ENCODE peak calls at places on chromosomes 13 and 19, in six cellular contexts. One of them, this sample, is unnamed.

GRCh38 chr19:54186934-54187381 is 2.4 kb downstream of the MBOAT7 start:
- DNase-seq in suprapubic skin: no peak
- DNase-seq in transverse colon: peak
- DNase-seq in lower leg skin: no peak
- DNase-seq in Peyer's patch: no peak
- DNase-seq in upper lobe of left lung: no peak
- DNase-seq in this sample: no peak

GRCh38 chr19:27736225-27736624 is 1476.7 kb downstream of the UQCRFS1 start:
- DNase-seq in suprapubic skin: no peak
- DNase-seq in transverse colon: no peak
- DNase-seq in lower leg skin: no peak
- DNase-seq in Peyer's patch: no peak
- DNase-seq in upper lobe of left lung: no peak
- DNase-seq in this sample: no peak

GRCh38 chr13:24112791-24113190 is 47.7 kb upstream of the SPATA13 start:
- DNase-seq in suprapubic skin: no peak
- DNase-seq in transverse colon: no peak
- DNase-seq in lower leg skin: no peak
- DNase-seq in Peyer's patch: no peak
- DNase-seq in upper lobe of left lung: no peak
- DNase-seq in this sample: no peak

GRCh38 chr19:11034449-11035213 is 54.6 kb upstream of the LDLR start:
- DNase-seq in suprapubic skin: no peak
- DNase-seq in transverse colon: no peak
- DNase-seq in lower leg skin: no peak
- DNase-seq in Peyer's patch: no peak
- DNase-seq in upper lobe of left lung: no peak
- DNase-seq in this sample: no peak

GRCh38 chr13:42014119-42014518 is 34.3 kb upstream of the DGKH start:
- DNase-seq in suprapubic skin: no peak
- DNase-seq in transverse colon: no peak
- DNase-seq in lower leg skin: no peak
- DNase-seq in Peyer's patch: no peak
- DNase-seq in upper lobe of left lung: no peak
- DNase-seq in this sample: no peak

GRCh38 chr19:46678110-46678732 is 17.2 kb upstream of the DACT3 start:
- DNase-seq in suprapubic skin: no peak
- DNase-seq in transverse colon: no peak
- DNase-seq in lower leg skin: no peak
- DNase-seq in Peyer's patch: peak
- DNase-seq in upper lobe of left lung: no peak
- DNase-seq in this sample: no peak

GRCh38 chr19:22623841-22624221 is 10.3 kb upstream of the ZNF492 start:
- DNase-seq in suprapubic skin: peak
- DNase-seq in transverse colon: no peak
- DNase-seq in lower leg skin: no peak
- DNase-seq in Peyer's patch: no peak
- DNase-seq in upper lobe of left lung: peak
- DNase-seq in this sample: peak

GRCh38 chr13:31835932-31836331 is 96.6 kb downstream of the RXFP2 start:
- DNase-seq in suprapubic skin: no peak
- DNase-seq in transverse colon: no peak
- DNase-seq in lower leg skin: no peak
- DNase-seq in Peyer's patch: no peak
- DNase-seq in upper lobe of left lung: no peak
- DNase-seq in this sample: no peak

GRCh38 chr19:39465956-39466747 is 14.5 kb upstream of the TIMM50 start:
- DNase-seq in suprapubic skin: no peak
- DNase-seq in transverse colon: no peak
- DNase-seq in lower leg skin: no peak
- DNase-seq in Peyer's patch: no peak
- DNase-seq in upper lobe of left lung: no peak
- DNase-seq in this sample: no peak
- TF ChIP-seq CTCF in suprapubic skin: no peak
- TF ChIP-seq CTCF in transverse colon: no peak
- TF ChIP-seq CTCF in lower leg skin: no peak
- TF ChIP-seq CTCF in Peyer's patch: no peak
- TF ChIP-seq CTCF in upper lobe of left lung: no peak
- TF ChIP-seq CTCF in this sample: no peak

DNA sequence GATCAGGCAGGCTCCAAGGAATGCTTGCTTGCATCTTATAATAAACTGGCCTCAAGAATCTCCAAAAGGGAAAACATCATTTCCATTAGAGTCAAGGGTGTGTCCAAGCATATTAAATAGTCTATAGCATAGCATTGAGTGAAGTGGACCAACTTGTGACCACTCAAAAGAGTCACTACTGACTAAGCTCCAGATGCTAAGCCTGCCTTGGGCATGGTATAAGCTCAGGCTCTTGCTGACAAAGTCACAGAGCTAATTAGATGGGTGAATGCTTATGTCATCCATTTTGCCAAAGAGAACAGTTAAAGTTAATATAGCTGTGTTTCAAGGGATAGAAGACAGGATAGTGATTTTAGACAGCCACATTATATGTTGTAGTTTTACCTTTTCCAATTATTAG is 216.1 kb downstream of the DNAJC15 start:
- DNase-seq in suprapubic skin: no peak
- DNase-seq in transverse colon: no peak
- DNase-seq in lower leg skin: no peak
- DNase-seq in Peyer's patch: no peak
- DNase-seq in upper lobe of left lung: no peak
- DNase-seq in this sample: no peak
- TF ChIP-seq POLR2A in suprapubic skin: no peak
- TF ChIP-seq POLR2A in transverse colon: no peak
- TF ChIP-seq POLR2A in lower leg skin: no peak
- TF ChIP-seq POLR2A in Peyer's patch: no peak
- TF ChIP-seq POLR2A in upper lobe of left lung: no peak
- TF ChIP-seq POLR2A in this sample: no peak

GRCh38 chr13:101941095-101941777 is 460.6 kb downstream of the FGF14 start:
- DNase-seq in suprapubic skin: no peak
- DNase-seq in transverse colon: no peak
- DNase-seq in lower leg skin: no peak
- DNase-seq in Peyer's patch: no peak
- DNase-seq in upper lobe of left lung: no peak
- DNase-seq in this sample: peak

GRCh38 chr13:101939370-101939769 is 462.5 kb downstream of the FGF14 start:
- DNase-seq in suprapubic skin: no peak
- DNase-seq in transverse colon: no peak
- DNase-seq in lower leg skin: no peak
- DNase-seq in Peyer's patch: no peak
- DNase-seq in upper lobe of left lung: no peak
- DNase-seq in this sample: no peak

GRCh38 chr13:101945435-101945834 is 456.4 kb downstream of the FGF14 start:
- DNase-seq in suprapubic skin: no peak
- DNase-seq in transverse colon: no peak
- DNase-seq in lower leg skin: no peak
- DNase-seq in Peyer's patch: no peak
- DNase-seq in upper lobe of left lung: no peak
- DNase-seq in this sample: no peak

GRCh38 chr13:101942038-101942437 is 459.8 kb downstream of the FGF14 start:
- DNase-seq in suprapubic skin: no peak
- DNase-seq in transverse colon: peak
- DNase-seq in lower leg skin: peak
- DNase-seq in Peyer's patch: no peak
- DNase-seq in upper lobe of left lung: no peak
- DNase-seq in this sample: no peak

GRCh38 chr13:101942535-101943157 is 459.2 kb downstream of the FGF14 start:
- DNase-seq in suprapubic skin: no peak
- DNase-seq in transverse colon: no peak
- DNase-seq in lower leg skin: no peak
- DNase-seq in Peyer's patch: no peak
- DNase-seq in upper lobe of left lung: no peak
- DNase-seq in this sample: no peak
- TF ChIP-seq CTCF in suprapubic skin: no peak
- TF ChIP-seq CTCF in transverse colon: no peak
- TF ChIP-seq CTCF in lower leg skin: no peak
- TF ChIP-seq CTCF in Peyer's patch: no peak
- TF ChIP-seq CTCF in upper lobe of left lung: no peak
- TF ChIP-seq CTCF in this sample: no peak

GRCh38 chr19:48810151-48810550 is 678 bp downstream of the BCAT2 start:
- DNase-seq in suprapubic skin: no peak
- DNase-seq in transverse colon: no peak
- DNase-seq in lower leg skin: no peak
- DNase-seq in Peyer's patch: no peak
- DNase-seq in upper lobe of left lung: no peak
- DNase-seq in this sample: no peak

GRCh38 chr19:48814895-48815294 is 4.1 kb upstream of the BCAT2 start:
- DNase-seq in suprapubic skin: no peak
- DNase-seq in transverse colon: no peak
- DNase-seq in lower leg skin: no peak
- DNase-seq in Peyer's patch: no peak
- DNase-seq in upper lobe of left lung: no peak
- DNase-seq in this sample: no peak

GRCh38 chr19:48813123-48813911 is 2.5 kb upstream of the BCAT2 start:
- DNase-seq in suprapubic skin: no peak
- DNase-seq in transverse colon: no peak
- DNase-seq in lower leg skin: no peak
- DNase-seq in Peyer's patch: no peak
- DNase-seq in upper lobe of left lung: no peak
- DNase-seq in this sample: no peak

GRCh38 chr19:48815870-48816501 is 5.2 kb upstream of the BCAT2 start:
- DNase-seq in suprapubic skin: no peak
- DNase-seq in transverse colon: no peak
- DNase-seq in lower leg skin: no peak
- DNase-seq in Peyer's patch: no peak
- DNase-seq in upper lobe of left lung: peak
- DNase-seq in this sample: no peak

DNA sequence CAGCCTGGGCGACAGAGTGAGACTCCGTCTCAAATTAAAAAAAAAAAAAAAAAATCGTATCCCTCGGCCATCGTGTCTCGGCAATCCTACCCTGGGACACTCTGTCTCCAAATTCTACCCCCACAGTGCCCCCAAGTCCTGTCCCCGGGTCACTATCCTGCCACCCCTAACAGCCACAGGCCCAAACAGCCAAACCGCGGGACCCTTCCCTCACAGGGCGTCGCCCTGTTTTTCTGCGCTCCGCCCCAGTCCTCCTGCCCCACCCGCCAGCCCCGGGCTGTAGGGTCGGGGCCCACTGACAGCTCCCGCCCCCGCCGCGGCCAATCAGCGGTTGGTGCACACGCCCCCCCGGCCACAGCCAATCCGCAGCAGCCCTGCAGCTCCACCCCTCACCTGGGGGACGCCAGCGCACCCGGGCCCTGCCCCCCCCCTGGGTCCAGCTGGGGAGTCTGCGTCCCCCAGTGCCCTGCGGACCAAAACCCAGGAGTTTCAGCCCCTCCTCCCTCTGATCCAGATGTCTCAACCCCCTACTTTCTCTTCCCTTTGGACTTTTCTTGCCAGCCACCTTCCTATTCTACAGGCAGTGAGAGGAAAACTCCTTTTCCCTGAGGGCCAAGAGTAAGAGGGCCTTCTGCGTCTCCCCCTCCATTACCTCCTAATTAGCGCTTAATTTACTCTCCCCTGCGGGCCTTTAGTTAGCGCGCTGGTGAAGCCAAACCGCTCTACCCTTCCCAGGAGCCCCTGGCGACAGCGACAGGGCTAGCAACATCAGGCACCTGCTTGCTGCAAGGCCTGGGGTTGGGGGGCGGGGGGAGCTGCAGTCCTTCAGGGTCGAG is 1.5 kb upstream of the BCAT2 start:
- DNase-seq in suprapubic skin: peak
- DNase-seq in transverse colon: peak
- DNase-seq in lower leg skin: peak
- DNase-seq in Peyer's patch: peak
- DNase-seq in upper lobe of left lung: peak
- DNase-seq in this sample: peak
- TF ChIP-seq POLR2A in suprapubic skin: peak
- TF ChIP-seq POLR2A in transverse colon: peak
- TF ChIP-seq POLR2A in lower leg skin: no peak
- TF ChIP-seq POLR2A in Peyer's patch: no peak
- TF ChIP-seq POLR2A in upper lobe of left lung: peak
- TF ChIP-seq POLR2A in this sample: peak

GRCh38 chr19:38644719-38645118 is 2.7 kb upstream of the ACTN4 start:
- DNase-seq in suprapubic skin: no peak
- DNase-seq in transverse colon: peak
- DNase-seq in lower leg skin: no peak
- DNase-seq in Peyer's patch: no peak
- DNase-seq in upper lobe of left lung: no peak
- DNase-seq in this sample: no peak

GRCh38 chr19:38638461-38638860 is 9.0 kb upstream of the ACTN4 start:
- DNase-seq in suprapubic skin: no peak
- DNase-seq in transverse colon: no peak
- DNase-seq in lower leg skin: no peak
- DNase-seq in Peyer's patch: no peak
- DNase-seq in upper lobe of left lung: no peak
- DNase-seq in this sample: no peak

GRCh38 chr19:38639679-38640078 is 7.8 kb upstream of the ACTN4 start:
- DNase-seq in suprapubic skin: no peak
- DNase-seq in transverse colon: no peak
- DNase-seq in lower leg skin: no peak
- DNase-seq in Peyer's patch: no peak
- DNase-seq in upper lobe of left lung: no peak
- DNase-seq in this sample: no peak

GRCh38 chr19:38642176-38642575 is 5.3 kb upstream of the ACTN4 start:
- DNase-seq in suprapubic skin: no peak
- DNase-seq in transverse colon: no peak
- DNase-seq in lower leg skin: no peak
- DNase-seq in Peyer's patch: no peak
- DNase-seq in upper lobe of left lung: no peak
- DNase-seq in this sample: no peak

DNA sequence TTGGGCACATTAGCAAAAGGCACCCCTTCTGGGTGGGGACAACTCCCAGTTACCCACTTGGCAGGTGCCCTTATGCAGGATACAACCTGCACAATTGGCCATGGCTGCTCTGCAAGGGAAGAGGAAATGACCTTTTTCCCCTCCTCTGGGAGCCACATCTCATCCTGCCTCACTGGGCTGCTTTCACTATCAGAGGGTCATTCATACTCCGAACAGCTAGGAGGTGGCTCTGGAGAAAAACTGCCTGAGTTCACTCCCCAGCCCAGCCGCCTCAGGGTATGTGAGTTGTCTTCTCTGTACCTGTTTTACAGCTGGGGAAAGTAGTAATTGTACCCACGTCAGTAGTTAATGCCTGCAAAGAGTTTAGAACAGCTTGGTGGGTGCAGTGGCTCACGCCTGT is 7.1 kb upstream of the ACTN4 start:
- DNase-seq in suprapubic skin: no peak
- DNase-seq in transverse colon: peak
- DNase-seq in lower leg skin: no peak
- DNase-seq in Peyer's patch: no peak
- DNase-seq in upper lobe of left lung: no peak
- DNase-seq in this sample: no peak
- TF ChIP-seq CTCF in suprapubic skin: no peak
- TF ChIP-seq CTCF in transverse colon: no peak
- TF ChIP-seq CTCF in lower leg skin: no peak
- TF ChIP-seq CTCF in Peyer's patch: no peak
- TF ChIP-seq CTCF in upper lobe of left lung: no peak
- TF ChIP-seq CTCF in this sample: no peak

GRCh38 chr19:51593969-51594773 is 23.1 kb downstream of the ZNF175 start:
- DNase-seq in suprapubic skin: peak
- DNase-seq in transverse colon: peak
- DNase-seq in lower leg skin: peak
- DNase-seq in Peyer's patch: peak
- DNase-seq in upper lobe of left lung: peak
- DNase-seq in this sample: peak
- TF ChIP-seq POLR2A in suprapubic skin: no peak
- TF ChIP-seq POLR2A in transverse colon: no peak
- TF ChIP-seq POLR2A in lower leg skin: no peak
- TF ChIP-seq POLR2A in Peyer's patch: peak
- TF ChIP-seq POLR2A in upper lobe of left lung: peak
- TF ChIP-seq POLR2A in this sample: no peak